ENCODE peak calls at places on chromosomes 13 and 19, in six cellular contexts. One of them, this sample, is unnamed.

GRCh38 chr19:33303791-33304759 is 1.7 kb upstream of the CEBPA start:
- DNase-seq in GM12892: no peak
- DNase-seq in HepG2: no peak
- DNase-seq in H1: no peak
- DNase-seq in K562: no peak
- DNase-seq in SK-N-SH: no peak
- DNase-seq in this sample: no peak

GRCh38 chr19:37537391-37537947 is 30.7 kb downstream of the ZNF793 start:
- DNase-seq in GM12892: no peak
- DNase-seq in HepG2: no peak
- DNase-seq in H1: no peak
- DNase-seq in K562: no peak
- DNase-seq in SK-N-SH: no peak
- DNase-seq in this sample: no peak

GRCh38 chr19:52498571-52498970 is 28.9 kb upstream of the ZNF808 start:
- DNase-seq in GM12892: no peak
- DNase-seq in HepG2: no peak
- DNase-seq in H1: no peak
- DNase-seq in K562: no peak
- DNase-seq in SK-N-SH: no peak
- DNase-seq in this sample: no peak

GRCh38 chr19:31356587-31357314 is 7.5 kb upstream of the TSHZ3 start:
- DNase-seq in GM12892: no peak
- DNase-seq in HepG2: no peak
- DNase-seq in H1: peak
- DNase-seq in K562: peak
- DNase-seq in SK-N-SH: peak
- DNase-seq in this sample: no peak

GRCh38 chr19:54646331-54646841 is 16.1 kb downstream of the LILRB1 start:
- DNase-seq in GM12892: no peak
- DNase-seq in HepG2: no peak
- DNase-seq in H1: no peak
- DNase-seq in K562: no peak
- DNase-seq in SK-N-SH: no peak
- DNase-seq in this sample: no peak

GRCh38 chr13:32731576-32731975 is 145.3 kb downstream of the PDS5B start:
- DNase-seq in GM12892: no peak
- DNase-seq in HepG2: no peak
- DNase-seq in H1: no peak
- DNase-seq in K562: no peak
- DNase-seq in SK-N-SH: no peak
- DNase-seq in this sample: no peak

GRCh38 chr19:50067575-50067974 is 41.8 kb downstream of the ZNF473 start:
- DNase-seq in GM12892: no peak
- DNase-seq in HepG2: no peak
- DNase-seq in H1: no peak
- DNase-seq in K562: no peak
- DNase-seq in SK-N-SH: no peak
- DNase-seq in this sample: no peak

GRCh38 chr13:72141845-72142470 is 275.0 kb upstream of the DACH1 start:
- DNase-seq in GM12892: no peak
- DNase-seq in HepG2: no peak
- DNase-seq in H1: no peak
- DNase-seq in K562: no peak
- DNase-seq in SK-N-SH: no peak
- DNase-seq in this sample: no peak

GRCh38 chr13:49830721-49831120 is 38.2 kb upstream of the KPNA3 start:
- DNase-seq in GM12892: no peak
- DNase-seq in HepG2: no peak
- DNase-seq in H1: no peak
- DNase-seq in K562: no peak
- DNase-seq in SK-N-SH: no peak
- DNase-seq in this sample: no peak

GRCh38 chr13:51222510-51223283 is 499 bp downstream of the FAM124A start:
- DNase-seq in GM12892: no peak
- DNase-seq in HepG2: no peak
- DNase-seq in H1: peak
- DNase-seq in K562: no peak
- DNase-seq in SK-N-SH: no peak
- DNase-seq in this sample: no peak

GRCh38 chr19:5154129-5154798 is 185.4 kb downstream of the KDM4B start:
- DNase-seq in GM12892: peak
- DNase-seq in HepG2: peak
- DNase-seq in H1: peak
- DNase-seq in K562: peak
- DNase-seq in SK-N-SH: peak
- DNase-seq in this sample: peak

GRCh38 chr19:19459707-19460251 is 54.3 kb downstream of the GATAD2A start:
- DNase-seq in GM12892: no peak
- DNase-seq in HepG2: no peak
- DNase-seq in H1: no peak
- DNase-seq in K562: peak
- DNase-seq in SK-N-SH: no peak
- DNase-seq in this sample: no peak

GRCh38 chr19:41577144-41577830 is 1.3 kb downstream of the CEACAM21 start:
- DNase-seq in GM12892: no peak
- DNase-seq in HepG2: peak
- DNase-seq in H1: no peak
- DNase-seq in K562: no peak
- DNase-seq in SK-N-SH: no peak
- DNase-seq in this sample: no peak

GRCh38 chr19:882871-883497 is 10.0 kb downstream of the MED16 start:
- DNase-seq in GM12892: no peak
- DNase-seq in HepG2: no peak
- DNase-seq in H1: no peak
- DNase-seq in K562: no peak
- DNase-seq in SK-N-SH: no peak
- DNase-seq in this sample: no peak

GRCh38 chr19:54141356-54141755 is 3.8 kb downstream of the CNOT3 start:
- DNase-seq in GM12892: no peak
- DNase-seq in HepG2: no peak
- DNase-seq in H1: no peak
- DNase-seq in K562: no peak
- DNase-seq in SK-N-SH: no peak
- DNase-seq in this sample: no peak

GRCh38 chr13:79710376-79710775 is 229.4 kb downstream of the NDFIP2 start:
- DNase-seq in GM12892: no peak
- DNase-seq in HepG2: no peak
- DNase-seq in H1: no peak
- DNase-seq in K562: no peak
- DNase-seq in SK-N-SH: peak
- DNase-seq in this sample: no peak

GRCh38 chr19:40799558-40800338 is 757 bp downstream of the EGLN2 start:
- DNase-seq in GM12892: no peak
- DNase-seq in HepG2: no peak
- DNase-seq in H1: peak
- DNase-seq in K562: peak
- DNase-seq in SK-N-SH: peak
- DNase-seq in this sample: no peak

GRCh38 chr13:59677966-59678814 is 485.5 kb downstream of the DIAPH3 start:
- DNase-seq in GM12892: peak
- DNase-seq in HepG2: peak
- DNase-seq in H1: no peak
- DNase-seq in K562: peak
- DNase-seq in SK-N-SH: peak
- DNase-seq in this sample: peak

GRCh38 chr13:21657538-21657937 is 13.3 kb upstream of the FGF9 start:
- DNase-seq in GM12892: no peak
- DNase-seq in HepG2: no peak
- DNase-seq in H1: no peak
- DNase-seq in K562: peak
- DNase-seq in SK-N-SH: no peak
- DNase-seq in this sample: no peak

GRCh38 chr13:43489168-43489730 is 297.5 kb downstream of the ENOX1 start:
- DNase-seq in GM12892: no peak
- DNase-seq in HepG2: no peak
- DNase-seq in H1: no peak
- DNase-seq in K562: no peak
- DNase-seq in SK-N-SH: no peak
- DNase-seq in this sample: no peak

GRCh38 chr19:18708452-18709231 is 25.2 kb downstream of the CRTC1 start:
- DNase-seq in GM12892: no peak
- DNase-seq in HepG2: no peak
- DNase-seq in H1: no peak
- DNase-seq in K562: no peak
- DNase-seq in SK-N-SH: peak
- DNase-seq in this sample: no peak

GRCh38 chr13:99310382-99311031 is 3.3 kb upstream of the GPR183 start:
- DNase-seq in GM12892: no peak
- DNase-seq in HepG2: no peak
- DNase-seq in H1: no peak
- DNase-seq in K562: no peak
- DNase-seq in SK-N-SH: peak
- DNase-seq in this sample: no peak

GRCh38 chr19:4506449-4507149 is 11.7 kb downstream of the PLIN4 start:
- DNase-seq in GM12892: no peak
- DNase-seq in HepG2: no peak
- DNase-seq in H1: no peak
- DNase-seq in K562: peak
- DNase-seq in SK-N-SH: no peak
- DNase-seq in this sample: no peak

GRCh38 chr19:55041627-55042343 is 3.7 kb upstream of the GP6 start:
- DNase-seq in GM12892: no peak
- DNase-seq in HepG2: no peak
- DNase-seq in H1: no peak
- DNase-seq in K562: peak
- DNase-seq in SK-N-SH: no peak
- DNase-seq in this sample: no peak

GRCh38 chr19:57664269-57665127 is 4.2 kb upstream of the ZSCAN4 start:
- DNase-seq in GM12892: no peak
- DNase-seq in HepG2: peak
- DNase-seq in H1: peak
- DNase-seq in K562: peak
- DNase-seq in SK-N-SH: peak
- DNase-seq in this sample: peak

GRCh38 chr13:94481966-94482365 is 2.5 kb upstream of the DCT start:
- DNase-seq in GM12892: no peak
- DNase-seq in HepG2: peak
- DNase-seq in H1: no peak
- DNase-seq in K562: no peak
- DNase-seq in SK-N-SH: no peak
- DNase-seq in this sample: no peak

GRCh38 chr19:50417138-50417849 is 1.4 kb upstream of the SPIB start:
- DNase-seq in GM12892: no peak
- DNase-seq in HepG2: no peak
- DNase-seq in H1: no peak
- DNase-seq in K562: no peak
- DNase-seq in SK-N-SH: no peak
- DNase-seq in this sample: no peak

DNA sequence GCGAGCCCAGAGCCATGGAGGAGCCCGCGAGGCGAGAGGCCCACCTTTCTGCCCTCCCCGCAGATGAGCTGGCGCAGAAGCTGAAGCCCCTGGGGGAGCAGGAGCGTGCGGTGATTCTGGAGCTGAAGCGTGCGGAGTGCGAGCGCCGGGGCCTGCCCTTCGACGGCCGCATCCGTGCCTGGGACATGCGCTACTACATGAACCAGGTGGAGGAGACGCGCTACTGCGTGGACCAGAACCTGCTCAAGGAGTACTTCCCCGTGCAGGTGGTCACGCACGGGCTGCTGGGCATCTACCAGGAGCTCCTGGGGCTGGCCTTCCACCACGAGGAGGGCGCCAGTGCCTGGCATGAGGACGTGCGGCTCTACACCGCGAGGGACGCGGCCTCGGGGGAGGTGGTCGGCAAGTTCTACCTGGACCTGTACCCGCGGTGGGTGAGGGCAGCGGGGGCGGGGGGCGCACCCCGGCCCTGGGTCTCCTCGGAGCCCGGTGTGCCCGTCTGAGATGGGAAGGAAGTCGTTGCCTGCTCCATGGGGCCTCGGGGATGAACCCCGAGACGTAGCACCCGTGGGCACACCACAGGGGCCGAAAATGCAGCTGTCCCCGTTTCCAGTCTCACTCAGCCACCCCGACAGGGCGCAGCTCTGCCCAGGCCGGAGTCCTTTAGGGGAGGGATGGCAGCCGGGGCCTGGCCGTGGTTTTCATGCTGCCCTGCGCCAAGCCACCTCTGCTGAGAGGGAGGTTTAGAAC is 12.1 kb upstream of the ZNF554 start:
- DNase-seq in GM12892: no peak
- DNase-seq in HepG2: no peak
- DNase-seq in H1: no peak
- DNase-seq in K562: no peak
- DNase-seq in SK-N-SH: peak
- DNase-seq in this sample: peak
- TF ChIP-seq TAF1 in GM12892: no peak
- TF ChIP-seq TAF1 in HepG2: no peak
- TF ChIP-seq TAF1 in H1: no peak
- TF ChIP-seq TAF1 in K562: no peak
- TF ChIP-seq TAF1 in SK-N-SH: no peak
- TF ChIP-seq TAF1 in this sample: no peak

DNA sequence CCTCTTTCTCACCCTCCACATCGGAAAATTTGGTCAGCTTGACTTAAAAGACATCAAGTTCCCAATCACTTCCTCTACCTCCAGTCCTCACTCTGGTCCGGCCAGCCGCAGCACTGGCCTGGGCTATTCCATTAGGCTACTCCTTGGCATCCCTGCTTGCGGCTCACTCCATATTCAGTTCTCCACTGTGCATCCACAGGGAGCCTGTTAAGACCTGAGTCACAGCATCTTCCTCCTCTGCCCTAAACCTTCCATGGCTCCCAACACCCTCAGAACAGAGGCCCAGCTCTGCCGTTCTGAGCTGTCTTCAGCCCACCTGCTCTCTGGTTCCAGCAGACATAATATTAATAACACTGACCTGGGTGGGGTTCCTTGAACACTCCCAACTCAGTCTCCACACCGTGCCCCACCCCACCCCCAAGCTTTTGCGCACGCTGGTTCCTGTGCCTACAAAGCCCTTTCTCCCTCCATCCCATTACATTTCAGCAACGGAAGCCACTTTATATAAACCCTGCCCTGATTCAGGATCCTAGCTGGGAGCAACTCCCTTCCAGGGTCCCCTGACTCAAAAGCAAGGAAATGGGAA is 991 bp downstream of the ZNF792 start:
- DNase-seq in GM12892: no peak
- DNase-seq in HepG2: no peak
- DNase-seq in H1: no peak
- DNase-seq in K562: peak
- DNase-seq in SK-N-SH: peak
- DNase-seq in this sample: no peak
- TF ChIP-seq TAF1 in GM12892: no peak
- TF ChIP-seq TAF1 in HepG2: no peak
- TF ChIP-seq TAF1 in H1: no peak
- TF ChIP-seq TAF1 in K562: no peak
- TF ChIP-seq TAF1 in SK-N-SH: no peak
- TF ChIP-seq TAF1 in this sample: no peak

GRCh38 chr13:42181381-42181953 is 90.5 kb upstream of the AKAP11 start:
- DNase-seq in GM12892: no peak
- DNase-seq in HepG2: no peak
- DNase-seq in H1: no peak
- DNase-seq in K562: no peak
- DNase-seq in SK-N-SH: peak
- DNase-seq in this sample: no peak
- TF ChIP-seq TAF1 in GM12892: no peak
- TF ChIP-seq TAF1 in HepG2: no peak
- TF ChIP-seq TAF1 in H1: no peak
- TF ChIP-seq TAF1 in K562: no peak
- TF ChIP-seq TAF1 in SK-N-SH: no peak
- TF ChIP-seq TAF1 in this sample: no peak

GRCh38 chr13:23500858-23501257 is 67.4 kb upstream of the SACS start:
- DNase-seq in GM12892: no peak
- DNase-seq in HepG2: no peak
- DNase-seq in H1: no peak
- DNase-seq in K562: no peak
- DNase-seq in SK-N-SH: no peak
- DNase-seq in this sample: no peak
- TF ChIP-seq TAF1 in GM12892: no peak
- TF ChIP-seq TAF1 in HepG2: no peak
- TF ChIP-seq TAF1 in H1: no peak
- TF ChIP-seq TAF1 in K562: no peak
- TF ChIP-seq TAF1 in SK-N-SH: no peak
- TF ChIP-seq TAF1 in this sample: no peak